ENCODE peak calls at places on chromosomes 3 and 15, in six cellular contexts. T, H, L, S, U and B are unnamed samples.

GRCh38 chr3:46851364-46852328 is 11.6 kb downstream of the MYL3 start:
- DNase-seq in T (peak), H (no peak), L (no peak), S (no peak), U (peak), B (no peak)

GRCh38 chr3:33167716-33168339 is 50.8 kb downstream of the SUSD5 start:
- DNase-seq in T (peak), H (no peak), L (peak), S (peak), U (no peak), B (no peak)

GRCh38 chr15:94607176-94607654 is 375.9 kb downstream of the MCTP2 start:
- DNase-seq in T (no peak), H (no peak), L (no peak), S (peak), U (peak), B (no peak)

GRCh38 chr3:127665586-127665985 is 7.2 kb upstream of the ABTB1 start:
- DNase-seq in T (no peak), H (no peak), L (no peak), S (no peak), U (no peak), B (no peak)

GRCh38 chr15:78237146-78237545 is 2.8 kb upstream of the ACSBG1 start:
- DNase-seq in T (no peak), H (no peak), L (no peak), S (no peak), U (no peak), B (no peak)

GRCh38 chr3:179474480-179474879 is 23.2 kb upstream of the GNB4 start:
- DNase-seq in T (no peak), H (no peak), L (no peak), S (peak), U (no peak), B (no peak)

GRCh38 chr3:115634052-115634451 is 10.7 kb downstream of the GAP43 start:
- DNase-seq in T (no peak), H (no peak), L (no peak), S (no peak), U (no peak), B (no peak)

GRCh38 chr3:196314597-196314996 is 3.4 kb downstream of the DYNLT2B start:
- DNase-seq in T (peak), H (no peak), L (no peak), S (no peak), U (no peak), B (no peak)

GRCh38 chr15:90451215-90451850 is 63.3 kb downstream of the IQGAP1 start:
- DNase-seq in T (peak), H (no peak), L (peak), S (peak), U (no peak), B (peak)
- H3K4me3 ChIP-seq in T (no peak), H (no peak), L (no peak), S (no peak), U (no peak), B (no peak)

DNA sequence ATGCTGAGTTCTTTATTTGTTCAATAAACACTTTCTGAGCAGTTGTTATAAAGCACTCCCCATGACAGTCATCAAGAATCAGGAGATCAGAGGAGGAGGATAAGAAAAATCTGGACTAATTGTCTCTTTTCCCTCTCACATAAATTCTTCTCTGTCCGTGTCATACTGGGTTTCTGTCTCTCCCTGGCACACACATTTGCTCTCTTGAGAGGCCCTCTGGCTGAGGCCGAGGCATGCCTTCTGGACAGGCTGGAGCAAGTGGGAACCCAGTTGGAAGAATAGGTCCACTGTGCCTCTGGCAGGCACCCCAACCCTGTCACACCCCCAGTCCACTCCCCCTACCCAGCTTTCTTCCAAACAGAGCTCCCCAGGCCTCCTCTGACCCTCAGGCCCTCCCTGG is 315.8 kb downstream of the UACA start:
- DNase-seq in T (peak), H (no peak), L (no peak), S (no peak), U (no peak), B (no peak)
- H3K4me3 ChIP-seq in T (no peak), H (no peak), L (no peak), S (no peak), U (no peak), B (no peak)

GRCh38 chr15:84108725-84109124 is 126.8 kb upstream of the GOLGA6L4 start:
- DNase-seq in T (no peak), H (no peak), L (peak), S (peak), U (no peak), B (no peak)
- H3K4me3 ChIP-seq in T (no peak), H (no peak), L (no peak), S (no peak), U (no peak), B (no peak)

GRCh38 chr3:40615110-40615915 is 90.6 kb downstream of the ZNF621 start:
- DNase-seq in T (no peak), H (peak), L (no peak), S (no peak), U (no peak), B (no peak)
- H3K4me3 ChIP-seq in T (no peak), H (peak), L (no peak), S (peak), U (peak), B (no peak)

GRCh38 chr3:134326126-134326525 is 48.1 kb downstream of the AMOTL2 start:
- DNase-seq in T (no peak), H (peak), L (peak), S (no peak), U (no peak), B (no peak)

GRCh38 chr3:134328147-134328591 is 46.1 kb downstream of the AMOTL2 start:
- DNase-seq in T (peak), H (no peak), L (peak), S (peak), U (no peak), B (peak)

GRCh38 chr3:134328846-134329245 is 45.4 kb downstream of the AMOTL2 start:
- DNase-seq in T (no peak), H (no peak), L (no peak), S (no peak), U (no peak), B (no peak)

GRCh38 chr3:134326760-134327593 is 47.3 kb downstream of the AMOTL2 start:
- DNase-seq in T (peak), H (peak), L (peak), S (peak), U (no peak), B (peak)

GRCh38 chr3:134327594-134327975 is 46.7 kb downstream of the AMOTL2 start:
- DNase-seq in T (no peak), H (peak), L (peak), S (peak), U (no peak), B (peak)
- H3K4me3 ChIP-seq in T (peak), H (no peak), L (no peak), S (no peak), U (no peak), B (no peak)

GRCh38 chr3:31934866-31935265 is 46.2 kb downstream of the OSBPL10 start:
- DNase-seq in T (no peak), H (no peak), L (no peak), S (no peak), U (no peak), B (no peak)
- H3K4me3 ChIP-seq in T (no peak), H (no peak), L (no peak), S (no peak), U (no peak), B (no peak)

DNA sequence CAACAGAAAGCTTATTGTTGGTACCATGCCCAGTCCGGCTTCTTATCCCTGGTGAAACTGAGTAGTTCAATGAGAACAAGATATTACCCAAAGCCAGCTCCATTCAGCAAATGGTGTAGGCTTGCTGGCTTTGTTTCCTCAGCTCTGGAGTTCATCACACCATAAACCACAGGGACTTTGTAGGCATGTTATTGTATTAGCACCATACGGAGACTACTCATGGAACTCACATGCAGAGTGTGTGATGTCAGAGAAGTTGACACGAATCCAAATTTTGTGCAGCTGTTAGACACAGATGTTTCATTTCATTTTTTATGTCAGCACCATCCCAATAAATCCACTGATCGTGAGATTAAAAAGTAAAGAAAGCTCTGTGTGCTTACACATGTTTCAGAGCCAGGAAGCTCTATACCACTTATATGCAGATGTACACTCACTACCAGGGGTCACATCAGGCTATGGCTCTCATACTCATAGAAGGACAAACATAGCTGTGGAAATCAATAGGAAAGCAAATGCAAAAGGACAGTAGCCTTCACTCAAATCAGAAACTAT is 63.4 kb upstream of the LEKR1 start:
- DNase-seq in T (peak), H (no peak), L (peak), S (peak), U (peak), B (peak)
- H3K4me3 ChIP-seq in T (no peak), H (no peak), L (no peak), S (no peak), U (no peak), B (no peak)

DNA sequence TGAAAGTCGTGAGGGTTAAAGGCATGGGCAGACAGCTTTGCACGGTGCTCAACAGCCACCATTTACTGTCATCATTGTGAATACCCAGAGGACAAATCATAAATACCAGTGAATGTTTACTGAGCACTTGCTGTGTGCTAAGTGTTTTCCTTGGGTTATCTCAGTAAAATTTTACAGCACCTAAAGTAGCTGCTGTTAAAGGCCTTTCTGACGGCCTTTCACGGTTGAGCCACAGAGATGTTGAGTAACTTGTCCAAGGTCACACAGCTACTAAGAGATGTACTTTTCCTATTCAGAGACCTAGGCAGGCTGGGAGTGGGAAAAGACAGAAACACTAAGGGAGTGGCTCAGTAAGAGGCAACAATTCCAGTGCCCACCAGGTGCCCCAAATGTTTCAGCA is 393 bp upstream of the CPNE9 start:
- DNase-seq in T (no peak), H (no peak), L (no peak), S (no peak), U (no peak), B (no peak)
- H3K4me3 ChIP-seq in T (no peak), H (peak), L (no peak), S (no peak), U (no peak), B (no peak)